ENCODE peak calls at places on chromosomes 5 and 9, in seven cellular contexts. E is heart right ventricle; J is mammary epithelial cell; M is AG08395; S is Panc1; H is bronchial epithelial cell; Q is naive thymus-derived CD8-positive, alpha-beta T cell. W is an unnamed sample.

GRCh38 chr5:9268226-9268625 is 277.6 kb downstream of the SEMA5A start:
- DNase-seq in E (no peak), Q (no peak), M (no peak), J (no peak), H (no peak), S (no peak), W (no peak)

GRCh38 chr9:120919639-120920494 is 6.7 kb downstream of the TRAF1 start:
- DNase-seq in E (no peak), H (no peak), M (no peak), Q (no peak), J (no peak), S (no peak), W (no peak)

GRCh38 chr5:6905883-6906282 is 192.7 kb downstream of the TENT4A start:
- DNase-seq in E (peak), H (peak), S (no peak), Q (no peak), M (peak), J (no peak), W (no peak)

GRCh38 chr5:176538505-176538806 is 1.3 kb upstream of the RNF44 start:
- DNase-seq in J (no peak), E (no peak), M (no peak), H (no peak), S (no peak), Q (no peak), W (no peak)

GRCh38 chr5:33711094-33711670 is 180.6 kb downstream of the ADAMTS12 start:
- DNase-seq in M (no peak), H (no peak), Q (no peak), S (no peak), J (no peak), E (peak), W (no peak)

GRCh38 chr9:2260401-2261306 is 245.5 kb downstream of the SMARCA2 start:
- DNase-seq in M (peak), J (peak), Q (no peak), S (no peak), H (peak), E (no peak), W (peak)

GRCh38 chr9:99368341-99369326 is 146.6 kb downstream of the SEC61B start:
- DNase-seq in H (peak), S (no peak), J (peak), Q (no peak), E (peak), M (peak), W (peak)

GRCh38 chr5:82356808-82357671 is 78.9 kb upstream of the RPS23 start:
- DNase-seq in S (peak), M (peak), J (peak), Q (peak), H (peak), E (peak), W (peak)

GRCh38 chr5:86861514-86861913 is 243.8 kb downstream of the COX7C start:
- DNase-seq in E (peak), H (no peak), M (no peak), S (no peak), Q (no peak), J (no peak), W (no peak)

GRCh38 chr5:33612386-33612785 is 171.6 kb downstream of the TARS1 start:
- DNase-seq in M (peak), Q (no peak), S (no peak), J (peak), H (peak), E (no peak), W (no peak)

GRCh38 chr5:16759147-16759800 is 142.5 kb upstream of the RETREG1 start:
- DNase-seq in Q (no peak), E (no peak), J (no peak), M (no peak), H (no peak), S (no peak), W (no peak)

GRCh38 chr9:6557883-6558282 is 87.6 kb downstream of the GLDC start:
- DNase-seq in S (no peak), Q (no peak), H (no peak), M (no peak), E (peak), J (no peak), W (no peak)

GRCh38 chr9:137453643-137454081 is 5.5 kb downstream of the NSMF start:
- DNase-seq in E (peak), M (peak), H (peak), J (no peak), Q (peak), S (no peak), W (peak)

GRCh38 chr9:137085918-137086530 is 761 bp upstream of the MAN1B1 start:
- DNase-seq in J (peak), Q (no peak), H (peak), M (peak), E (peak), S (no peak), W (peak)

GRCh38 chr5:150503977-150504620 is 3.8 kb upstream of the NDST1 start:
- DNase-seq in S (no peak), E (peak), M (peak), J (no peak), Q (no peak), H (no peak), W (peak)

GRCh38 chr5:68336200-68336599 is 120.6 kb downstream of the PIK3R1 start:
- DNase-seq in H (no peak), S (no peak), E (no peak), Q (no peak), J (no peak), M (no peak), W (peak)

GRCh38 chr5:56095579-56096102 is 100.9 kb upstream of the IL6ST start:
- DNase-seq in E (no peak), S (no peak), M (no peak), J (no peak), Q (no peak), H (no peak), W (no peak)

GRCh38 chr5:139658928-139659667 is 10.9 kb downstream of the CXXC5 start:
- DNase-seq in S (no peak), H (peak), Q (no peak), M (peak), E (peak), J (peak), W (peak)

GRCh38 chr9:136741885-136742568 is 713 bp downstream of the LCN10 start:
- DNase-seq in S (no peak), H (no peak), E (no peak), M (no peak), Q (no peak), J (no peak), W (no peak)

GRCh38 chr5:72485366-72486052 is 21.7 kb downstream of the ZNF366 start:
- DNase-seq in E (no peak), M (no peak), H (peak), Q (no peak), S (no peak), J (peak), W (no peak)

GRCh38 chr5:84059672-84060071 is 325.0 kb downstream of the EDIL3 start:
- DNase-seq in H (peak), E (no peak), J (peak), M (no peak), Q (no peak), S (no peak), W (no peak)

GRCh38 chr5:76601470-76601869 is 21.7 kb downstream of the F2RL2 start:
- DNase-seq in E (peak), Q (no peak), M (peak), H (peak), J (peak), S (no peak), W (no peak)

GRCh38 chr5:67038817-67039603 is 157.6 kb downstream of the CD180 start:
- DNase-seq in M (peak), J (peak), H (peak), Q (no peak), E (no peak), S (no peak), W (no peak)

GRCh38 chr5:177967221-177967887 is 28.7 kb downstream of the PROP1 start:
- DNase-seq in M (no peak), J (no peak), S (no peak), Q (no peak), H (peak), E (no peak), W (no peak)

GRCh38 chr9:33964369-33964768 is 84.3 kb downstream of the UBAP2 start:
- DNase-seq in J (no peak), M (no peak), Q (no peak), S (no peak), H (no peak), E (no peak), W (no peak)

GRCh38 chr9:32161209-32161608 is 223.2 kb upstream of the ACO1 start:
- DNase-seq in E (no peak), H (no peak), M (no peak), Q (no peak), J (no peak), S (no peak), W (no peak)

GRCh38 chr5:57937501-57937900 is 454.9 kb upstream of the ACTBL2 start:
- DNase-seq in Q (no peak), H (no peak), E (no peak), M (peak), J (no peak), S (no peak), W (no peak)

GRCh38 chr5:164350236-164350635 is 844.8 kb downstream of the MAT2B start:
- DNase-seq in J (no peak), M (no peak), H (no peak), E (no peak), S (no peak), Q (no peak), W (no peak)

GRCh38 chr9:136546697-136547481 is 1.0 kb upstream of the NOTCH1 start:
- DNase-seq in J (peak), M (no peak), S (no peak), E (no peak), H (peak), Q (peak), W (peak)

GRCh38 chr9:127053908-127054307 is 68.5 kb downstream of the ANGPTL2 start:
- DNase-seq in S (no peak), M (no peak), Q (no peak), H (no peak), E (no peak), J (no peak), W (no peak)

GRCh38 chr5:36398137-36398536 is 96.4 kb upstream of the RANBP3L start:
- DNase-seq in H (peak), S (no peak), M (peak), E (no peak), Q (no peak), J (peak), W (no peak)